ENCODE peak calls at places on chromosomes 3 and 15, in nine cellular contexts. Q is uterus, T is dorsolateral prefrontal cortex, Y is lung, U is lower lobe of right lung, S is fibroblast of the aortic adventitia, F is AG04450, C is upper lobe of right lung, A is hepatocyte. I is an unnamed sample.

GRCh38 chr3:185852562-185853135 is 27.8 kb upstream of the IGF2BP2 start:
- DNase-seq in A (no peak), F (no peak), Y (no peak), C (no peak), T (no peak), U (no peak), S (peak), Q (no peak), I (peak)

GRCh38 chr3:139491027-139491700 is 14.8 kb upstream of the RBP2 start:
- DNase-seq in Q (no peak), Y (no peak), F (no peak), C (no peak), T (no peak), U (no peak), A (peak), S (no peak), I (no peak)

GRCh38 chr3:182937293-182938051 is 42.9 kb downstream of the DCUN1D1 start:
- DNase-seq in F (no peak), Y (no peak), Q (no peak), T (no peak), C (no peak), U (no peak), A (no peak), S (no peak), I (no peak)

GRCh38 chr15:34780725-34781124 is 14.6 kb downstream of the ACTC1 start:
- DNase-seq in Q (no peak), U (no peak), S (no peak), A (no peak), T (no peak), Y (no peak), C (no peak), F (no peak), I (no peak)

GRCh38 chr15:99925661-99926461 is 192.6 kb upstream of the LYSMD4 start:
- DNase-seq in A (peak), S (no peak), U (peak), F (no peak), C (peak), T (no peak), Q (peak), Y (peak), I (no peak)

GRCh38 chr3:149575213-149575961 is 82.4 kb downstream of the WWTR1 start:
- DNase-seq in U (no peak), Q (peak), S (peak), T (no peak), F (no peak), Y (no peak), C (no peak), A (peak), I (peak)

GRCh38 chr3:46112984-46113383 is 85.7 kb upstream of the XCR1 start:
- DNase-seq in F (no peak), U (no peak), T (no peak), Y (no peak), Q (no peak), S (no peak), C (no peak), A (no peak), I (peak)

GRCh38 chr15:85943825-85944224 is 135.8 kb upstream of the AGBL1 start:
- DNase-seq in F (no peak), Y (no peak), T (no peak), Q (no peak), C (no peak), A (no peak), U (no peak), S (no peak), I (no peak)

GRCh38 chr15:28887344-28888174 is 1.8 kb downstream of the APBA2 start:
- DNase-seq in Y (no peak), S (no peak), A (no peak), F (no peak), C (no peak), U (peak), T (no peak), Q (no peak), I (no peak)

GRCh38 chr3:27501759-27502158 is 17.6 kb upstream of the SLC4A7 start:
- DNase-seq in C (no peak), A (no peak), Y (no peak), F (no peak), T (no peak), U (no peak), Q (no peak), S (no peak), I (no peak)

GRCh38 chr15:57537072-57537471 is 54.6 kb upstream of the MYZAP start:
- DNase-seq in F (no peak), C (no peak), Q (peak), S (peak), Y (no peak), U (no peak), A (peak), T (no peak), I (peak)

GRCh38 chr3:171445805-171446204 is 14.4 kb downstream of the TNIK start:
- DNase-seq in S (no peak), C (no peak), F (no peak), Y (no peak), Q (no peak), A (no peak), U (no peak), T (no peak), I (no peak)

GRCh38 chr3:149660462-149660861 is 2.6 kb upstream of the WWTR1 start:
- DNase-seq in U (no peak), S (no peak), A (no peak), T (no peak), C (no peak), Y (no peak), F (no peak), Q (no peak), I (no peak)

GRCh38 chr3:147381610-147382009 is 24.7 kb downstream of the ZIC4 start:
- DNase-seq in S (no peak), F (no peak), C (no peak), T (no peak), Q (no peak), A (no peak), U (no peak), Y (no peak), I (no peak)

GRCh38 chr15:99443768-99444446 is 121.9 kb upstream of the MEF2A start:
- DNase-seq in F (no peak), C (peak), T (no peak), Y (no peak), A (no peak), U (no peak), Q (no peak), S (peak), I (no peak)

GRCh38 chr3:133169669-133170068 is 131.5 kb downstream of the TMEM108 start:
- DNase-seq in U (no peak), F (no peak), C (no peak), S (no peak), T (no peak), Q (no peak), A (no peak), Y (no peak), I (no peak)

GRCh38 chr3:182633206-182633605 is 160.1 kb upstream of the ATP11B start:
- DNase-seq in A (no peak), Q (no peak), S (no peak), U (no peak), C (no peak), F (no peak), T (no peak), Y (no peak), I (no peak)

GRCh38 chr15:40870716-40871115 is 3.3 kb downstream of the RHOV start:
- DNase-seq in T (no peak), U (no peak), C (no peak), S (no peak), A (no peak), F (no peak), Y (no peak), Q (no peak), I (no peak)

GRCh38 chr15:67825880-67826716 is 789 bp downstream of the SKOR1 start:
- DNase-seq in T (peak), F (no peak), Q (no peak), U (no peak), C (no peak), A (no peak), S (no peak), Y (no peak), I (no peak)

GRCh38 chr15:58463815-58464697 is 32.3 kb downstream of the LIPC start:
- DNase-seq in Q (no peak), T (no peak), C (no peak), F (peak), S (no peak), U (no peak), A (no peak), Y (no peak), I (no peak)

GRCh38 chr3:33980252-33980651 is 181.8 kb downstream of the PDCD6IP start:
- DNase-seq in A (peak), C (no peak), S (peak), Q (no peak), T (no peak), F (peak), Y (no peak), U (no peak), I (peak)

GRCh38 chr3:72144773-72145505 is 360.0 kb upstream of the PROK2 start:
- DNase-seq in U (no peak), Q (no peak), F (no peak), Y (no peak), C (no peak), A (peak), T (no peak), S (no peak), I (no peak)

GRCh38 chr15:44729394-44729913 is 6.9 kb upstream of the TRIM69 start:
- DNase-seq in Q (peak), S (peak), T (peak), C (peak), F (no peak), Y (no peak), U (peak), A (no peak), I (peak)

GRCh38 chr15:58771621-58772235 is 626 bp downstream of the MINDY2 start:
- DNase-seq in F (no peak), Q (peak), S (peak), A (peak), T (no peak), Y (peak), C (peak), U (peak), I (no peak)

GRCh38 chr15:57038040-57038439 is 119.6 kb downstream of the TCF12 start:
- DNase-seq in A (no peak), S (no peak), T (no peak), C (no peak), F (no peak), U (no peak), Q (no peak), Y (no peak), I (no peak)

GRCh38 chr15:94293411-94294402 is 62.3 kb downstream of the MCTP2 start:
- DNase-seq in F (no peak), C (no peak), U (no peak), S (peak), T (no peak), Q (no peak), Y (no peak), A (no peak), I (no peak)

GRCh38 chr3:52291508-52292181 is 4.0 kb downstream of the GLYCTK start:
- DNase-seq in F (no peak), Q (no peak), C (peak), A (peak), U (peak), S (peak), Y (no peak), T (no peak), I (no peak)

GRCh38 chr3:105653868-105654267 is 214.9 kb downstream of the CBLB start:
- DNase-seq in U (no peak), F (no peak), S (no peak), T (no peak), Q (no peak), Y (no peak), C (no peak), A (no peak), I (no peak)

GRCh38 chr3:194466761-194467356 is 19.9 kb downstream of the ATP13A3 start:
- DNase-seq in U (no peak), Q (no peak), A (no peak), F (no peak), C (no peak), T (no peak), Y (no peak), S (no peak), I (no peak)

GRCh38 chr15:92711457-92711831 is 55.9 kb upstream of the FAM174B start:
- DNase-seq in A (peak), Q (no peak), S (no peak), C (peak), F (no peak), T (no peak), Y (no peak), U (no peak), I (no peak)

GRCh38 chr3:148344522-148344921 is 353.2 kb upstream of the AGTR1 start:
- DNase-seq in C (no peak), Y (no peak), A (no peak), U (no peak), S (no peak), F (no peak), T (no peak), Q (no peak), I (no peak)

GRCh38 chr15:65832549-65833364 is 36.5 kb upstream of the RAB11A start:
- DNase-seq in F (peak), Q (peak), S (peak), Y (peak), C (peak), U (peak), T (no peak), A (peak), I (peak)

GRCh38 chr3:154786724-154787123 is 293.4 kb upstream of the MME start:
- DNase-seq in U (no peak), T (no peak), Q (no peak), S (peak), A (no peak), F (no peak), Y (no peak), C (no peak), I (peak)

DNA sequence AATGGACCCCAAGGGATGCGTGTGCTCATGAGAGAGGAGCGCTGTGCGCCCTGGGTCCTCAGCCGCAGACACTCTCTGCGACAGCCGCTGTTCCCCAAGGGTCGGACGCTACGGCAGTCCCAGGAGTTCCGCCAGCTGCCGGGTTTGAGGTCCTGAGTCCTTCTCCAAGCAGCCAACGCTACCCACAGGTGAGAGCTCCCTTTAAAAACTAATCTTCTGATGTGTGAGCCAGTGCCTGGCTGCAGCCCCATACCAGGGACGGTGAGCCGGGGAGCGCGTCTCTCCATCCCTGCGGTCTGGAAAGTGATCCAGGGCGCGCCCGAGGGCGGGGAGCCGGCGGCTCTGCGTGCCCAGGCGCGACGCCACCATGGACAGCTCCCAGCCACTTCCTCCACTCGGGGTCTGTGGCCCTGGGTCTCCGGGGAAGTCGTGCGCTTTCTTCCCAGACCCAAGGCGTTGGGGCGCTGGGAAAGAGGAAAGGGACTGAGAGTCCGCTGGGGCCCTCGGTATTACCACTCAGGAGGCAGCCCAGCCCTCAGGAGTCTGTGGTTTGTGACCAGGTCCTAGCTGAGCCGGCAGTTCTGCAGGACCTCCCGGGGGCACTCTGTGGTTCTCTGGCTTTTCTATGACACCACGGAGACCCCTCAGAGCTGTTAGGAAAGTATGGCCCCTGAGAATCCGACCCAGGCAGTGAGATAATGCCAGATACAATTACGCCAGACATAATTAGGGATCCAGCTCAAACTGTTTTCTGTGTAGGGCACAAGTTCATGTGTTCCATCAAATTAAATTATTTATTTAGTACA is 1.4 kb downstream of the CEMIP start:
- DNase-seq in C (peak), S (peak), F (no peak), Y (peak), A (peak), T (no peak), Q (no peak), U (peak), I (peak)
- H3K4me3 ChIP-seq in C (peak), S (peak), F (peak), Y (peak), A (peak), T (peak), Q (no peak), U (peak), I (peak)

GRCh38 chr15:69132935-69133861 is 27.2 kb upstream of the GLCE start:
- DNase-seq in S (no peak), Y (no peak), Q (no peak), F (no peak), A (no peak), T (no peak), U (no peak), C (no peak), I (no peak)
- TF ChIP-seq CTCF in S (no peak), Y (no peak), Q (no peak), F (no peak), A (no peak), T (no peak), U (no peak), C (no peak), I (no peak)

DNA sequence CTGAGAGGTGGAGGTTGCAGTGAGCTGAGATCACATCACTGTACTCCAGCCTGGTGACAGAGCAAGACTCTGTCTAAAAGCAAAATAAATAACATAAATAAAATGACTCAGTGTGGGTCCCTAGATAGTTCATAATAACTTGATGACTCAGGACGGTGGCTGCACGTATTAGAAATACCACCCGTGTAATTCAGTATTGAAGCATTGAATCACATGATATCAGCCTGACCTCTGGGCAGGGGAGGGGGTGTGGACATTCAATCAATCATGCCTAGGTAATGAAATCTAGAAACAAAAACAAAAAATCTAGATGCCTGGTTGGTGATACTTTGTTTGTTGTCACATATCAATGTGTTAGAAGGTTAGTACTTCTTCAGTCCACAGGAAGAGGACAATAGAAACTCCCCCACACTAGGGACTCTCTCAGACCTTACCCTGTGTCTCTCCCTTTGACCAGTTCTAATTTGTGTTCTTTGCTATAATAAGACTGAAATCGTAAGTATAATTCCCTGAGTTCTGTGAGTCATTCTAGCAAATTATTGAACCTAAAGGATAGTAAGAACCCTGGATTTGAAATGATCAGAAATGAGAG is 177.3 kb downstream of the GAP43 start:
- DNase-seq in C (no peak), U (no peak), Y (no peak), Q (no peak), F (no peak), T (no peak), S (peak), A (no peak), I (peak)
- H3K4me3 ChIP-seq in C (no peak), U (no peak), Y (no peak), Q (no peak), F (no peak), T (no peak), S (no peak), A (no peak), I (no peak)

DNA sequence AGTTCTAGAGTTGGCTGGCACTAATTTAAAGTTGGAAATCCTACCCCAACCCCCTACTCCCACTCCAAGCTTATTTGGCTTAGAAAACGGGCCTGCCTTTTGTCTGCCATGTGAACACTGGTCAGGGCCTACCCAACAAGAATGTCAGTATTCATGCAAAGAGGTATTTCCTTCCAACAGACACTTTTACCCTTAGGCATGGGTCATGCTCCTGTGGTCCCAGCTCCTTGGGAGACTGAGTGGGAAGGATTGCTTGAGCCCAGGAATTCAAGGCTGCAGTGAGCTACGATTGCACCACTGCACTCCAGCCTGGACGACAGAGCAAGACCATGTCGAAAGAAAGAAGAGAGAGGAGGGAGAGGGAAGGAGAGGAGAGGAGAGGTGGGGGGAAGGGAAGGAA is 137.5 kb upstream of the LRTM1 start:
- DNase-seq in Y (no peak), A (no peak), S (no peak), C (no peak), U (no peak), F (no peak), Q (no peak), T (no peak), I (no peak)
- TF ChIP-seq CTCF in Y (no peak), A (no peak), S (no peak), C (no peak), U (no peak), F (no peak), Q (no peak), T (no peak), I (no peak)

DNA sequence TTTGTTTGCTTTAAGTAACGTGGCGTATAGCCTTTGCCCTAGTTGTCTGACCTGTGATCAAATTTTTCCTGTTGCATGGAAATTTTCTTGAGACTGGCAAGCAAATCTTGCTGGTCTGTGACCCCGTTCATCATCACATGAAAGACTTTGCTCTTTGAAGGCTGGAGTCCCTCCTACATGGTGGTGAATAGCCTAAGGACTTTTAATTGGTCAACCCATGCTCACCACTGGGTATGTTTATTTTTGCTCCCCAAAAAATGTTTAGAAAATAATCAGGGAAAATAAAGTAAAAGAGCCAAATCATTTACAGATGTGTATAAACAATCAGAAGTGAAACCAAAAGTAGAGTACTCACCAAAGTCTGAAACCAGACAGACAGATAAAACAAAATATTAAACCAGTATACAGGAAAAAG is 1075.3 kb upstream of the ALCAM start:
- DNase-seq in T (no peak), Y (no peak), U (no peak), F (no peak), A (no peak), S (peak), C (no peak), Q (no peak), I (peak)
- H3K4me3 ChIP-seq in T (peak), Y (no peak), U (peak), F (peak), A (no peak), S (peak), C (peak), Q (no peak), I (peak)

GRCh38 chr3:156381253-156381652 is 173.7 kb downstream of the SSR3 start:
- DNase-seq in U (no peak), F (no peak), A (no peak), C (no peak), Y (no peak), T (no peak), Q (no peak), S (no peak), I (no peak)

GRCh38 chr3:156378871-156379270 is 176.0 kb downstream of the SSR3 start:
- DNase-seq in A (no peak), Q (no peak), S (no peak), C (no peak), Y (no peak), F (no peak), U (no peak), T (no peak), I (no peak)

GRCh38 chr3:156379327-156379726 is 175.6 kb downstream of the SSR3 start:
- DNase-seq in C (no peak), S (no peak), Y (no peak), T (no peak), U (no peak), Q (no peak), A (no peak), F (no peak), I (no peak)

GRCh38 chr3:156383433-156384025 is 171.4 kb downstream of the SSR3 start:
- DNase-seq in A (no peak), S (peak), Q (no peak), T (no peak), F (no peak), Y (no peak), U (no peak), C (no peak), I (no peak)

GRCh38 chr3:156382458-156383346 is 172.2 kb downstream of the SSR3 start:
- DNase-seq in Q (no peak), A (no peak), Y (no peak), U (no peak), S (no peak), C (no peak), F (no peak), T (no peak), I (peak)
- TF ChIP-seq CTCF in Q (no peak), A (peak), Y (peak), U (peak), S (peak), C (peak), F (peak), T (no peak), I (peak)

GRCh38 chr3:81839504-81840094 is 78.2 kb upstream of the GBE1 start:
- DNase-seq in U (no peak), Y (no peak), S (no peak), Q (no peak), A (no peak), T (no peak), F (no peak), C (no peak), I (no peak)
- H3K4me3 ChIP-seq in U (no peak), Y (no peak), S (no peak), Q (no peak), A (no peak), T (no peak), F (no peak), C (no peak), I (no peak)

GRCh38 chr3:16992198-16992597 is 107.4 kb downstream of the PLCL2 start:
- DNase-seq in C (no peak), T (no peak), Q (no peak), Y (no peak), S (no peak), A (no peak), F (no peak), U (no peak), I (no peak)
- TF ChIP-seq CTCF in C (no peak), T (no peak), Q (no peak), Y (no peak), S (no peak), A (no peak), F (no peak), U (no peak), I (no peak)